ENCODE peak calls at places on chromosomes 5 and 9, in five cellular contexts. One of them, this sample, is unnamed.

GRCh38 chr5:126414874-126415502 is 8.2 kb upstream of the GRAMD2B start:
- ATAC-seq in activated CD8-positive, alpha-beta memory T cell treated with anti-CD3 and anti-CD28 coated beads, Interleukin-2, amount 10 ng/mL, durations not matched to agents 7 days and 5 days: no peak
- ATAC-seq in PC-3: no peak
- ATAC-seq in aorta: peak; percentile 89
- ATAC-seq in stimulated activated naive CD8-positive, alpha-beta T cell treated with anti-CD3 and anti-CD28 coated beads, Interleukin-15, Interleukin-2, amounts not matched to agents 100 U/mL and 50 U/mL, for 24 hours: no peak
- ATAC-seq in this sample: peak; percentile 90

GRCh38 chr9:86948153-86948929 is 1.0 kb upstream of the GAS1 start:
- ATAC-seq in activated CD8-positive, alpha-beta memory T cell treated with anti-CD3 and anti-CD28 coated beads, Interleukin-2, amount 10 ng/mL, durations not matched to agents 7 days and 5 days: peak; percentile 52
- ATAC-seq in PC-3: peak; percentile 65
- ATAC-seq in aorta: peak; percentile 80
- ATAC-seq in stimulated activated naive CD8-positive, alpha-beta T cell treated with anti-CD3 and anti-CD28 coated beads, Interleukin-15, Interleukin-2, amounts not matched to agents 100 U/mL and 50 U/mL, for 24 hours: peak; percentile 75
- ATAC-seq in this sample: peak; percentile 39

GRCh38 chr5:5626412-5626811 is 203.9 kb downstream of the ICE1 start:
- ATAC-seq in activated CD8-positive, alpha-beta memory T cell treated with anti-CD3 and anti-CD28 coated beads, Interleukin-2, amount 10 ng/mL, durations not matched to agents 7 days and 5 days: no peak
- ATAC-seq in PC-3: no peak
- ATAC-seq in aorta: no peak
- ATAC-seq in stimulated activated naive CD8-positive, alpha-beta T cell treated with anti-CD3 and anti-CD28 coated beads, Interleukin-15, Interleukin-2, amounts not matched to agents 100 U/mL and 50 U/mL, for 24 hours: no peak
- ATAC-seq in this sample: no peak

GRCh38 chr5:39016587-39017275 is 57.5 kb downstream of the RICTOR start:
- ATAC-seq in activated CD8-positive, alpha-beta memory T cell treated with anti-CD3 and anti-CD28 coated beads, Interleukin-2, amount 10 ng/mL, durations not matched to agents 7 days and 5 days: peak; percentile 36
- ATAC-seq in PC-3: no peak
- ATAC-seq in aorta: no peak
- ATAC-seq in stimulated activated naive CD8-positive, alpha-beta T cell treated with anti-CD3 and anti-CD28 coated beads, Interleukin-15, Interleukin-2, amounts not matched to agents 100 U/mL and 50 U/mL, for 24 hours: peak; percentile 38
- ATAC-seq in this sample: no peak

GRCh38 chr5:151811593-151812321 is 40.0 kb downstream of the G3BP1 start:
- ATAC-seq in activated CD8-positive, alpha-beta memory T cell treated with anti-CD3 and anti-CD28 coated beads, Interleukin-2, amount 10 ng/mL, durations not matched to agents 7 days and 5 days: no peak
- ATAC-seq in PC-3: no peak
- ATAC-seq in aorta: peak; percentile 80
- ATAC-seq in stimulated activated naive CD8-positive, alpha-beta T cell treated with anti-CD3 and anti-CD28 coated beads, Interleukin-15, Interleukin-2, amounts not matched to agents 100 U/mL and 50 U/mL, for 24 hours: no peak
- ATAC-seq in this sample: peak; percentile 78

GRCh38 chr5:34452170-34452828 is 203.8 kb upstream of the RAI14 start:
- ATAC-seq in activated CD8-positive, alpha-beta memory T cell treated with anti-CD3 and anti-CD28 coated beads, Interleukin-2, amount 10 ng/mL, durations not matched to agents 7 days and 5 days: no peak
- ATAC-seq in PC-3: peak; percentile 56
- ATAC-seq in aorta: no peak
- ATAC-seq in stimulated activated naive CD8-positive, alpha-beta T cell treated with anti-CD3 and anti-CD28 coated beads, Interleukin-15, Interleukin-2, amounts not matched to agents 100 U/mL and 50 U/mL, for 24 hours: no peak
- ATAC-seq in this sample: no peak

GRCh38 chr5:156515121-156515520 is 188.2 kb downstream of the SGCD start:
- ATAC-seq in activated CD8-positive, alpha-beta memory T cell treated with anti-CD3 and anti-CD28 coated beads, Interleukin-2, amount 10 ng/mL, durations not matched to agents 7 days and 5 days: no peak
- ATAC-seq in PC-3: no peak
- ATAC-seq in aorta: no peak
- ATAC-seq in stimulated activated naive CD8-positive, alpha-beta T cell treated with anti-CD3 and anti-CD28 coated beads, Interleukin-15, Interleukin-2, amounts not matched to agents 100 U/mL and 50 U/mL, for 24 hours: no peak
- ATAC-seq in this sample: no peak

GRCh38 chr9:109467936-109468335 is 30.2 kb downstream of the PTPN3 start:
- ATAC-seq in activated CD8-positive, alpha-beta memory T cell treated with anti-CD3 and anti-CD28 coated beads, Interleukin-2, amount 10 ng/mL, durations not matched to agents 7 days and 5 days: peak; percentile 74
- ATAC-seq in PC-3: no peak
- ATAC-seq in aorta: no peak
- ATAC-seq in stimulated activated naive CD8-positive, alpha-beta T cell treated with anti-CD3 and anti-CD28 coated beads, Interleukin-15, Interleukin-2, amounts not matched to agents 100 U/mL and 50 U/mL, for 24 hours: peak; percentile 38
- ATAC-seq in this sample: no peak

GRCh38 chr9:33445941-33446506 is 1.4 kb downstream of the AQP3 start:
- ATAC-seq in activated CD8-positive, alpha-beta memory T cell treated with anti-CD3 and anti-CD28 coated beads, Interleukin-2, amount 10 ng/mL, durations not matched to agents 7 days and 5 days: no peak
- ATAC-seq in PC-3: no peak
- ATAC-seq in aorta: no peak
- ATAC-seq in stimulated activated naive CD8-positive, alpha-beta T cell treated with anti-CD3 and anti-CD28 coated beads, Interleukin-15, Interleukin-2, amounts not matched to agents 100 U/mL and 50 U/mL, for 24 hours: no peak
- ATAC-seq in this sample: no peak

GRCh38 chr9:36284226-36284625 is 26.0 kb upstream of the GNE start:
- ATAC-seq in activated CD8-positive, alpha-beta memory T cell treated with anti-CD3 and anti-CD28 coated beads, Interleukin-2, amount 10 ng/mL, durations not matched to agents 7 days and 5 days: no peak
- ATAC-seq in PC-3: no peak
- ATAC-seq in aorta: no peak
- ATAC-seq in stimulated activated naive CD8-positive, alpha-beta T cell treated with anti-CD3 and anti-CD28 coated beads, Interleukin-15, Interleukin-2, amounts not matched to agents 100 U/mL and 50 U/mL, for 24 hours: no peak
- ATAC-seq in this sample: no peak

GRCh38 chr5:12323637-12324229 is 419.5 kb upstream of the CTNND2 start:
- ATAC-seq in activated CD8-positive, alpha-beta memory T cell treated with anti-CD3 and anti-CD28 coated beads, Interleukin-2, amount 10 ng/mL, durations not matched to agents 7 days and 5 days: no peak
- ATAC-seq in PC-3: no peak
- ATAC-seq in aorta: no peak
- ATAC-seq in stimulated activated naive CD8-positive, alpha-beta T cell treated with anti-CD3 and anti-CD28 coated beads, Interleukin-15, Interleukin-2, amounts not matched to agents 100 U/mL and 50 U/mL, for 24 hours: no peak
- ATAC-seq in this sample: no peak

GRCh38 chr9:91757802-91758201 is 192.2 kb downstream of the ROR2 start:
- ATAC-seq in activated CD8-positive, alpha-beta memory T cell treated with anti-CD3 and anti-CD28 coated beads, Interleukin-2, amount 10 ng/mL, durations not matched to agents 7 days and 5 days: no peak
- ATAC-seq in PC-3: no peak
- ATAC-seq in aorta: no peak
- ATAC-seq in stimulated activated naive CD8-positive, alpha-beta T cell treated with anti-CD3 and anti-CD28 coated beads, Interleukin-15, Interleukin-2, amounts not matched to agents 100 U/mL and 50 U/mL, for 24 hours: no peak
- ATAC-seq in this sample: no peak

GRCh38 chr5:94181940-94182339 is 436.5 kb downstream of the KIAA0825 start:
- ATAC-seq in activated CD8-positive, alpha-beta memory T cell treated with anti-CD3 and anti-CD28 coated beads, Interleukin-2, amount 10 ng/mL, durations not matched to agents 7 days and 5 days: no peak
- ATAC-seq in PC-3: no peak
- ATAC-seq in aorta: no peak
- ATAC-seq in stimulated activated naive CD8-positive, alpha-beta T cell treated with anti-CD3 and anti-CD28 coated beads, Interleukin-15, Interleukin-2, amounts not matched to agents 100 U/mL and 50 U/mL, for 24 hours: no peak
- ATAC-seq in this sample: no peak

This sample was measured in gastroesophageal sphincter.